ENCODE peak calls at places on chromosomes 4 and X, in six cellular contexts. L is PC-9, R is right lobe of liver, D is suprapubic skin, S is neural progenitor cell, V is SK-N-SH. U is an unnamed sample.

GRCh38 chrX:70455366-70456202 is 10.9 kb downstream of the DLG3 start:
- DNase-seq in L (peak), R (no peak), D (no peak), S (peak), V (peak), U (no peak)

GRCh38 chr4:173534439-173534838 is 4.4 kb upstream of the HAND2 start:
- DNase-seq in L (no peak), R (no peak), D (no peak), S (no peak), V (peak), U (no peak)

GRCh38 chrX:1673337-1673736 is 58.5 kb downstream of the ASMT start:
- DNase-seq in L (no peak), R (no peak), D (no peak), S (peak), V (peak), U (no peak)

GRCh38 chr4:52037730-52038108 is 380 bp downstream of the SGCB start:
- DNase-seq in L (no peak), R (no peak), D (peak), S (peak), V (peak), U (peak)

GRCh38 chrX:154458954-154459829 is 1.1 kb downstream of the PLXNA3 start:
- DNase-seq in L (peak), R (no peak), D (no peak), S (peak), V (peak), U (no peak)

GRCh38 chr4:100348472-100348871 is 158.2 kb upstream of the DDIT4L start:
- DNase-seq in L (peak), R (no peak), D (no peak), S (no peak), V (no peak), U (peak)

GRCh38 chr4:145183023-145183422 is 2.6 kb upstream of the OTUD4 start:
- DNase-seq in L (no peak), R (no peak), D (no peak), S (no peak), V (no peak), U (no peak)

GRCh38 chrX:37958493-37959211 is 47.7 kb upstream of the SYTL5 start:
- DNase-seq in L (no peak), R (no peak), D (no peak), S (no peak), V (no peak), U (no peak)

GRCh38 chrX:14528629-14529287 is 578 bp upstream of the GLRA2 start:
- DNase-seq in L (peak), R (peak), D (no peak), S (peak), V (peak), U (peak)

GRCh38 chrX:14529288-14529989 is at the start of gene GLRA2:
- DNase-seq in L (no peak), R (no peak), D (no peak), S (peak), V (no peak), U (peak)

DNA sequence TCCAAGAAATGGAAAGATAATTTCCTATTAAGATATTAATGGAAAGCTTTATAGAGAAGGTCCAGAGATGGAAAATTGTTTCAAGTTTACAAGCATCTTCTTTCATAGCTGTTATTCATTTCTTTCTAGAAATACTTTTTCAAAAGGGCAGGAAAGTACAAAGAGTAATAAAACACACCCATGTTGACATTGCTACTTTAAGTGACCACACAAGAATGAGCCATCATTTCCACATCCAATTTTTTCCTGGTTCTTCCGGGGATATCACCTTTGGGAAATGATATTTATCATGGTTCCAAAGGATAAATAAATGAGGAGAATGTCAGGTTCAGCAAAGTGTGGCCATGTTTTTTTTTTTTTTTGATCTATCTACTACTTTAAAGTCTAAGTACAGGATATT is 4.5 kb downstream of the GLRA2 start:
- DNase-seq in L (no peak), R (no peak), D (no peak), S (no peak), V (no peak), U (no peak)
- TF ChIP-seq CTCF in L (no peak), R (no peak), D (no peak), S (no peak), V (no peak), U (no peak)

DNA sequence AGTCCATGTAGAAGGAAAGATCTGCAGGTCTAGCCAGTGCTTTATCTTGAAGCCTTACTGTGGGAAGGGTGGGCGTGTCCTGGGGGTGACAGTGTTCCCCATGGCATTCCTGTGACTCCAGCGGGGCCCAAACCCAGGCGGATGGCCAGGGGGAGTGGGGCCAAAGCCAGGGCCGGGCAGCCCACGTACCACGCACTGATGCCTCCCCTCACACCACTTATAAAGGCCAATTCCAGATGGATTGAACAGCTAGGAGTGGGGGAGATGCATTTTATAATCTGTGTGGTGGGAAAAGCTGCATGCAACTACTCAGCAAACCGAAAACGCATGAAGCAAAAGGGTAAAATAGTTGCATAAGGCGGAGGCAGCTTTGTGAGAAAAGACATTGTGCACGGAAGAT is 36.4 kb downstream of the NELFA start:
- DNase-seq in L (no peak), R (no peak), D (peak), S (no peak), V (no peak), U (no peak)
- H3K27ac ChIP-seq in L (no peak), R (no peak), D (no peak), S (no peak), V (no peak), U (peak)

GRCh38 chrX:108091266-108091877 is at the start of the genes ATG4A and PSMD10:
- DNase-seq in L (peak), R (peak), D (peak), S (peak), V (peak), U (peak)
- TF ChIP-seq CTCF in L (no peak), R (no peak), D (no peak), S (no peak), V (no peak), U (no peak)

GRCh38 chrX:12981880-12982279 is 7.0 kb downstream of the TMSB4X start:
- DNase-seq in L (no peak), R (no peak), D (no peak), S (no peak), V (no peak), U (no peak)

GRCh38 chrX:12979630-12980015 is 4.7 kb downstream of the TMSB4X start:
- DNase-seq in L (no peak), R (no peak), D (no peak), S (no peak), V (no peak), U (no peak)

GRCh38 chrX:12977761-12978204 is 2.9 kb downstream of the TMSB4X start:
- DNase-seq in L (no peak), R (no peak), D (no peak), S (no peak), V (no peak), U (no peak)

GRCh38 chrX:12978205-12979010 is 3.5 kb downstream of the TMSB4X start:
- DNase-seq in L (no peak), R (peak), D (no peak), S (peak), V (no peak), U (no peak)

GRCh38 chrX:12979011-12979629 is 4.2 kb downstream of the TMSB4X start:
- DNase-seq in L (no peak), R (no peak), D (no peak), S (no peak), V (no peak), U (no peak)
- H3K27ac ChIP-seq in L (peak), R (no peak), D (peak), S (peak), V (peak), U (no peak)

GRCh38 chr4:118676128-118676527 is 9.1 kb upstream of the METTL14 start:
- DNase-seq in L (no peak), R (no peak), D (no peak), S (no peak), V (no peak), U (no peak)
- TF ChIP-seq CTCF in L (no peak), R (no peak), D (no peak), S (peak), V (peak), U (no peak)

GRCh38 chr4:26273308-26273980 is 47.4 kb upstream of the RBPJ start:
- DNase-seq in L (no peak), R (peak), D (no peak), S (peak), V (no peak), U (no peak)
- H3K27ac ChIP-seq in L (no peak), R (no peak), D (no peak), S (no peak), V (no peak), U (no peak)

GRCh38 chr4:140363051-140363450 is 10.4 kb upstream of the SCOC start:
- DNase-seq in L (no peak), R (no peak), D (no peak), S (no peak), V (no peak), U (no peak)
- TF ChIP-seq CTCF in L (no peak), R (no peak), D (no peak), S (no peak), V (no peak), U (no peak)

U was measured in RWPE1.